ENCODE peak calls at places on chromosomes 13 and 19, in four cellular contexts. A is stimulated activated CD4-positive, alpha-beta T cell treated with anti-CD3 and anti-CD28 coated beads, Interleukin-2, amount 100 ng/mL, for 48 hours; E is NCI-H446 treated with DMSO at 0.1 percent for 48 hours; V is hepatocyte. H is an unnamed sample.

GRCh38 chr13:105971312-105971711 is 564.1 kb downstream of the EFNB2 start:
- DNase-seq in A (no peak), E (no peak), V (peak), H (no peak)

GRCh38 chr13:33934936-33935510 is 117.1 kb downstream of the RFC3 start:
- DNase-seq in A (no peak), E (no peak), V (no peak), H (no peak)

GRCh38 chr13:94112731-94113130 is 366.8 kb downstream of the DCT start:
- DNase-seq in A (no peak), E (no peak), V (no peak), H (no peak)

GRCh38 chr19:47353307-47353712 is 4.2 kb downstream of the DHX34 start:
- DNase-seq in A (no peak), E (no peak), V (no peak), H (no peak)

GRCh38 chr13:86383151-86383550 is 583.9 kb upstream of the SLITRK6 start:
- DNase-seq in A (no peak), E (no peak), V (no peak), H (no peak)

GRCh38 chr13:106533101-106533939 is 2.1 kb downstream of the EFNB2 start:
- DNase-seq in A (no peak), E (peak), V (peak), H (peak)

GRCh38 chr13:33231339-33231738 is 54.2 kb downstream of the STARD13 start:
- DNase-seq in A (no peak), E (no peak), V (no peak), H (no peak)

GRCh38 chr19:54440641-54441040 is 8.4 kb upstream of the LENG8 start:
- DNase-seq in A (no peak), E (no peak), V (no peak), H (no peak)

GRCh38 chr19:50003810-50004419 is 21.3 kb downstream of the VRK3 start:
- DNase-seq in A (no peak), E (peak), V (peak), H (no peak)

GRCh38 chr19:55703790-55704215 is 28.8 kb downstream of the EPN1 start:
- DNase-seq in A (peak), E (no peak), V (no peak), H (no peak)

GRCh38 chr13:95527955-95528354 is 24.6 kb upstream of the CLDN10 start:
- DNase-seq in A (no peak), E (no peak), V (no peak), H (no peak)